ENCODE peak calls at places on chromosomes 2 and 18, in four cellular contexts. One of them, this sample, is unnamed.

GRCh38 chr2:113179446-113180045 is 5.8 kb downstream of the PSD4 start:
- DNase-seq in HFF-Myc: no peak
- DNase-seq in heart left ventricle: no peak
- DNase-seq in adrenal gland: no peak
- DNase-seq in this sample: no peak

GRCh38 chr18:10010611-10011015 is 96.8 kb downstream of the VAPA start:
- DNase-seq in heart left ventricle: peak; percentile 83
- DNase-seq in HFF-Myc: peak; percentile 80
- DNase-seq in adrenal gland: peak; percentile 50
- DNase-seq in this sample: peak; percentile 65

GRCh38 chr2:6780765-6781274 is 84.9 kb downstream of the CMPK2 start:
- DNase-seq in heart left ventricle: peak; percentile 74
- DNase-seq in adrenal gland: peak; percentile 29
- DNase-seq in HFF-Myc: peak; percentile 15
- DNase-seq in this sample: peak; percentile 22

GRCh38 chr2:196066794-196067382 is 1.7 kb downstream of the DNAH7 start:
- DNase-seq in HFF-Myc: no peak
- DNase-seq in heart left ventricle: no peak
- DNase-seq in adrenal gland: no peak
- DNase-seq in this sample: no peak

GRCh38 chr2:46471-47345 is at the start of gene FAM110C:
- DNase-seq in adrenal gland: peak; percentile 92
- DNase-seq in heart left ventricle: peak; percentile 65
- DNase-seq in HFF-Myc: no peak
- DNase-seq in this sample: peak; percentile 79

GRCh38 chr2:102033750-102034682 is 42.3 kb downstream of the IL1R2 start:
- DNase-seq in heart left ventricle: no peak
- DNase-seq in adrenal gland: no peak
- DNase-seq in HFF-Myc: no peak
- DNase-seq in this sample: no peak

GRCh38 chr2:106885981-106886915 is at the start of gene ST6GAL2:
- DNase-seq in heart left ventricle: no peak
- DNase-seq in adrenal gland: no peak
- DNase-seq in HFF-Myc: no peak
- DNase-seq in this sample: peak; percentile 17

GRCh38 chr18:62524443-62525200 is 1.8 kb downstream of the ZCCHC2 start:
- DNase-seq in HFF-Myc: no peak
- DNase-seq in heart left ventricle: peak; percentile 66
- DNase-seq in adrenal gland: peak; percentile 72
- DNase-seq in this sample: peak; percentile 76

GRCh38 chr2:207255565-207255964 is 89.8 kb upstream of the KLF7 start:
- DNase-seq in adrenal gland: no peak
- DNase-seq in heart left ventricle: no peak
- DNase-seq in HFF-Myc: no peak
- DNase-seq in this sample: no peak

GRCh38 chr2:55452879-55453278 is 33.2 kb upstream of the CCDC88A start:
- DNase-seq in heart left ventricle: no peak
- DNase-seq in adrenal gland: no peak
- DNase-seq in HFF-Myc: no peak
- DNase-seq in this sample: no peak

GRCh38 chr2:11532434-11533055 is 1.3 kb upstream of the GREB1 start:
- DNase-seq in heart left ventricle: no peak
- DNase-seq in adrenal gland: peak; percentile 23
- DNase-seq in HFF-Myc: no peak
- DNase-seq in this sample: no peak

GRCh38 chr18:13501896-13502295 is 224.5 kb downstream of the FAM210A start:
- DNase-seq in heart left ventricle: no peak
- DNase-seq in adrenal gland: no peak
- DNase-seq in HFF-Myc: no peak
- DNase-seq in this sample: no peak

GRCh38 chr18:58135170-58135569 is 91.1 kb downstream of the NEDD4L start:
- DNase-seq in adrenal gland: no peak
- DNase-seq in heart left ventricle: no peak
- DNase-seq in HFF-Myc: peak; percentile 83
- DNase-seq in this sample: no peak

GRCh38 chr2:73979686-73980085 is 5.0 kb upstream of the TET3 start:
- DNase-seq in HFF-Myc: no peak
- DNase-seq in heart left ventricle: no peak
- DNase-seq in adrenal gland: peak; percentile 72
- DNase-seq in this sample: no peak

GRCh38 chr18:79672490-79673276 is 6.9 kb upstream of the CTDP1 start:
- DNase-seq in adrenal gland: no peak
- DNase-seq in heart left ventricle: no peak
- DNase-seq in HFF-Myc: no peak
- DNase-seq in this sample: no peak

GRCh38 chr2:44778671-44779476 is 162.6 kb upstream of the SIX3 start:
- DNase-seq in adrenal gland: no peak
- DNase-seq in heart left ventricle: no peak
- DNase-seq in HFF-Myc: no peak
- DNase-seq in this sample: no peak

GRCh38 chr18:39622431-39622830 is 2056.8 kb upstream of the CELF4 start:
- DNase-seq in adrenal gland: no peak
- DNase-seq in heart left ventricle: no peak
- DNase-seq in HFF-Myc: no peak
- DNase-seq in this sample: no peak

GRCh38 chr2:170696948-170697347 is 18.2 kb upstream of the SP5 start:
- DNase-seq in adrenal gland: no peak
- DNase-seq in HFF-Myc: no peak
- DNase-seq in heart left ventricle: no peak
- DNase-seq in this sample: no peak

GRCh38 chr18:7369006-7369405 is 138.1 kb downstream of the LRRC30 start:
- DNase-seq in adrenal gland: no peak
- DNase-seq in HFF-Myc: no peak
- DNase-seq in heart left ventricle: no peak
- DNase-seq in this sample: no peak